ENCODE peak calls at places on chromosome 3, in ten cellular contexts. C, O, J, Z, E, S, R, X, H and Y are unnamed samples. For H3K9me3, the result is how much of the 10 kb centered on the place peaks cover.

GRCh38 chr3:128229077-128229837 is 76.0 kb downstream of the EEFSEC start:
- DNase-seq in J (peak), H (no peak), C (no peak), Z (no peak), O (no peak), R (no peak), S (no peak), X (no peak), E (no peak), Y (no peak)

GRCh38 chr3:50649451-50649931 is 25.2 kb upstream of the DOCK3 start:
- DNase-seq in Z (no peak), H (no peak), C (no peak), O (no peak), J (no peak), S (no peak), X (no peak), R (no peak), E (no peak), Y (no peak)

GRCh38 chr3:127449489-127450212 is 140.9 kb downstream of the TPRA1 start:
- DNase-seq in J (no peak), H (no peak), X (peak), E (no peak), O (no peak), C (no peak), S (no peak), Z (no peak), R (no peak), Y (no peak)

GRCh38 chr3:171404376-171404982 is 55.7 kb downstream of the TNIK start:
- DNase-seq in J (no peak), E (no peak), R (no peak), S (no peak), C (no peak), H (no peak), Z (no peak), X (no peak), O (no peak), Y (no peak)

GRCh38 chr3:110686691-110687090 is 384.9 kb upstream of the NECTIN3 start:
- DNase-seq in Z (no peak), R (no peak), O (no peak), J (peak), E (no peak), X (no peak), C (no peak), H (no peak), S (no peak), Y (no peak)

GRCh38 chr3:129534428-129535027 is 6.1 kb downstream of the RHO start:
- DNase-seq in X (no peak), C (no peak), H (peak), E (no peak), J (no peak), O (no peak), S (no peak), R (no peak), Z (no peak), Y (no peak)

GRCh38 chr3:60552581-60552980 is 698.7 kb downstream of the FHIT start:
- DNase-seq in S (no peak), R (no peak), Z (no peak), J (no peak), E (no peak), O (no peak), C (no peak), X (no peak), H (no peak), Y (no peak)

GRCh38 chr3:52315977-52316764 is at the start of gene DNAH1:
- DNase-seq in X (no peak), R (no peak), J (no peak), E (no peak), O (no peak), H (no peak), C (no peak), S (no peak), Z (no peak), Y (no peak)

GRCh38 chr3:42654331-42655201 is 1.1 kb downstream of the ZBTB47 start:
- DNase-seq in O (peak), J (peak), C (no peak), Z (peak), S (no peak), E (peak), R (no peak), H (peak), X (peak), Y (no peak)

GRCh38 chr3:46763178-46763577 is 45.5 kb upstream of the PRSS50 start:
- DNase-seq in Z (no peak), E (no peak), R (no peak), X (no peak), J (no peak), S (no peak), O (no peak), H (no peak), C (no peak), Y (no peak)

GRCh38 chr3:46764206-46764605 is 46.5 kb upstream of the PRSS50 start:
- DNase-seq in R (no peak), S (no peak), O (no peak), H (no peak), J (no peak), E (no peak), X (no peak), Z (no peak), C (no peak), Y (no peak)

DNA sequence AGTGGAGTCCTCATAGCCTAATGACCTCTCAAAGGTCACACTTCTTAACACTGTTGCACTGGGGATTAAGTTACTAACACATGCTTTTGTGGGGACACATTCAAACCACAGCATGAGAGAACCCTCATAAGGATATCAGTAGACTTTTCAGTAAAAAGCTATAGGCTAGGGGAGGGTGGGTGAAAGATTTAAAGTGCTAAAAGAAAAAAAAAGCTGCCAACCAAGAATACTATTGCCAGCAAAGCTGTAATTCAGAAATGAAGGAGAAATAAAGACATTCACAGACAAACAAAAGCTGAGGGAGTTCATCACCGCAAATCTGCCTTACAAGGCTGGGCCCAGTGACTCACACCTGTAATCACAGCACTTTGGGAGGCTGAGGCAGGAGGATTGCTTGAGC is 50.4 kb upstream of the PRSS50 start:
- DNase-seq in O (no peak), S (no peak), Z (no peak), R (no peak), E (no peak), C (no peak), H (no peak), X (no peak), J (no peak), Y (no peak)
- H3K9me3 ChIP-seq in O (under half), S (under half), Z (under half), R (under half), E (under half), C (under half), H (under half), X (under half), J (under half), Y (under half)

DNA sequence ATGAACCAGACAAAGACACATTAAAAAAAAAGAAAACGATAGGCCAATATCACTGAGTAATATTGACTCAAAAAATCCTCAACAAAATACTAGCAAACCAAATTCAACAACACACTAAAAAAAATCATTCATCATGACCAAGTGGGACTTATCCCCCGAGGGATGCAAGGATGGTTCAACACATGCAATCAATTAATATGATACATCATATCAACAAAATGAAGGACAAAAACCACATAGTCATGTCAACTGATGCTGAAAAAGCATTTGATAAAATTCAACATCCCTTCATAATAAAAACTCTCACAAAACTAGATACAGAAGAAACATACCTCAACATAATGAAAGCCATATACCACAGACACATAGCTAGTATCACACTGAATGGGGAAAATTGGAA is 41.8 kb upstream of the ANKRD28 start:
- DNase-seq in J (no peak), H (no peak), E (no peak), X (no peak), S (no peak), C (no peak), Z (no peak), O (no peak), R (no peak), Y (no peak)
- H3K9me3 ChIP-seq in J (under half), H (under half), E (under half), X (under half), S (under half), C (under half), Z (under half), O (under half), R (under half), Y (under half)

GRCh38 chr3:44642337-44642736 is 6.2 kb upstream of the ZNF35 start:
- DNase-seq in S (no peak), O (no peak), X (no peak), H (no peak), J (no peak), E (no peak), Z (no peak), C (no peak), R (no peak), Y (no peak)

GRCh38 chr3:44648564-44649229 is at the start of gene ZNF35:
- DNase-seq in J (peak), H (peak), Z (peak), E (peak), O (peak), S (peak), X (peak), C (no peak), R (peak), Y (no peak)

GRCh38 chr3:44647771-44648170 is 761 bp upstream of the ZNF35 start:
- DNase-seq in Z (no peak), S (no peak), X (no peak), O (no peak), C (no peak), E (no peak), H (no peak), J (no peak), R (no peak), Y (no peak)

DNA sequence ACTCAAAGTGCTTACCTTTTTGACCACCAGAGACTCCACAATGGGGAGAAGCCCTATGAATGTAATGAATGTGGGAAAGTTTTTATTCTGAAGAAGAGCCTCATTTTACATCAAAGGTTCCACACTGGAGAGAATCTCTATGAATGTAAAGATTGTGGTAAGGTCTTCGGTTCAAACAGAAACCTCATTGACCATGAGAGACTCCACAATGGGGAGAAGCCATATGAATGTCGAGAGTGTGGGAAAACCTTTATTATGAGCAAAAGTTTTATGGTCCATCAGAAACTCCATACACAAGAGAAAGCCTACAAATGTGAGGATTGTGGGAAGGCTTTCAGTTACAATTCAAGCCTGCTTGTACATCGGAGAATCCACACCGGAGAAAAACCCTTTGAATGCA is 5.5 kb upstream of the ZNF35 start:
- DNase-seq in R (no peak), C (no peak), S (no peak), Z (no peak), X (no peak), J (no peak), E (no peak), H (no peak), O (no peak), Y (no peak)
- H3K9me3 ChIP-seq in R (under half), C (half or more), S (under half), Z (under half), X (under half), J (under half), E (half or more), H (under half), O (under half), Y (under half)

GRCh38 chr3:180776433-180776832 is 97.1 kb upstream of the CCDC39 start:
- DNase-seq in O (no peak), X (no peak), J (no peak), S (no peak), E (no peak), H (no peak), C (no peak), R (no peak), Z (no peak), Y (no peak)
- H3K9me3 ChIP-seq in O (under half), X (under half), J (under half), S (under half), E (under half), H (under half), C (half or more), R (under half), Z (under half), Y (under half)